ENCODE peak calls at places on chromosomes 12 and 14, in six cellular contexts. Q is right lobe of liver, O is lung, X is cardiac muscle cell, C is heart right ventricle, L is A549. Y is an unnamed sample.

GRCh38 chr12:92299744-92300143 is 154.1 kb upstream of the BTG1 start:
- DNase-seq in L (no peak), X (no peak), O (no peak), Q (no peak), C (no peak), Y (no peak)

GRCh38 chr14:104874110-104874531 is 9.1 kb downstream of the CEP170B start:
- DNase-seq in X (no peak), Q (peak; percentile 82), L (no peak), C (no peak), O (no peak), Y (no peak)

GRCh38 chr14:99441918-99442317 is 38.7 kb downstream of the SETD3 start:
- DNase-seq in O (no peak), C (no peak), Q (no peak), L (no peak), X (no peak), Y (peak; percentile 7)

GRCh38 chr14:104445832-104446381 is 133.7 kb upstream of the C14orf180 start:
- DNase-seq in C (no peak), X (no peak), Q (peak; percentile 23), O (peak; percentile 13), L (no peak), Y (no peak)

GRCh38 chr14:20247651-20248246 is 8.7 kb downstream of the OR11H4 start:
- DNase-seq in Q (no peak), C (no peak), L (peak; percentile 57), O (no peak), X (no peak), Y (no peak)

GRCh38 chr12:131747276-131747675 is 36.4 kb downstream of the SFSWAP start:
- DNase-seq in O (no peak), C (no peak), L (no peak), Q (no peak), X (no peak), Y (no peak)

GRCh38 chr14:104206281-104206904 is 68.0 kb downstream of the KIF26A start:
- DNase-seq in L (no peak), O (no peak), X (peak; percentile 77), Q (no peak), C (no peak), Y (no peak)

GRCh38 chr14:102316048-102316745 is 3.3 kb upstream of the ZNF839 start:
- DNase-seq in L (peak; percentile 74), C (no peak), X (peak; percentile 63), O (no peak), Q (peak; percentile 62), Y (no peak)

GRCh38 chr12:45681469-45681868 is 48.0 kb upstream of the ARID2 start:
- DNase-seq in C (no peak), L (no peak), O (no peak), Q (no peak), X (no peak), Y (no peak)

GRCh38 chr12:47858511-47859266 is 39.0 kb upstream of the HDAC7 start:
- DNase-seq in L (no peak), Q (peak; percentile 93), C (no peak), O (no peak), X (no peak), Y (no peak)

GRCh38 chr12:94041833-94042232 is 106.5 kb upstream of the PLXNC1 start:
- DNase-seq in O (no peak), C (no peak), X (no peak), L (no peak), Q (no peak), Y (no peak)

GRCh38 chr14:62455446-62455845 is 589.8 kb downstream of the KCNH5 start:
- DNase-seq in L (no peak), Q (no peak), X (no peak), O (no peak), C (no peak), Y (no peak)

GRCh38 chr12:46372852-46373302 is 304 bp upstream of the SLC38A2 start:
- DNase-seq in X (no peak), C (no peak), L (no peak), Q (no peak), O (no peak), Y (no peak)

GRCh38 chr12:53805067-53805466 is 53.3 kb upstream of the CISTR start:
- DNase-seq in O (no peak), L (no peak), X (no peak), Q (no peak), C (no peak), Y (no peak)

GRCh38 chr12:77760271-77761025 is 70.2 kb upstream of the NAV3 start:
- DNase-seq in C (no peak), Q (no peak), X (no peak), O (no peak), L (no peak), Y (no peak)

GRCh38 chr12:40723001-40723400 is 30.8 kb downstream of the CNTN1 start:
- DNase-seq in Q (no peak), C (no peak), X (no peak), L (no peak), O (no peak), Y (no peak)

GRCh38 chr12:119925269-119925668 is 48.1 kb upstream of the CIT start:
- DNase-seq in X (no peak), O (no peak), Q (no peak), L (no peak), C (no peak), Y (no peak)

GRCh38 chr12:101594700-101595099 is at the start of gene MYBPC1:
- DNase-seq in X (no peak), Q (no peak), O (no peak), L (no peak), C (no peak), Y (no peak)

GRCh38 chr12:101925935-101926334 is 48.6 kb downstream of the DRAM1 start:
- DNase-seq in Q (no peak), X (no peak), L (no peak), C (no peak), O (no peak), Y (no peak)

GRCh38 chr12:115232455-115233156 is 548.6 kb upstream of the TBX3 start:
- DNase-seq in C (no peak), L (no peak), O (no peak), X (no peak), Q (no peak), Y (no peak)

GRCh38 chr12:49944046-49944445 is 6.5 kb upstream of the AQP2 start:
- DNase-seq in C (no peak), O (no peak), X (no peak), L (no peak), Q (peak; percentile 37), Y (no peak)

GRCh38 chr12:15152456-15152855 is 68.8 kb downstream of the RERG start:
- DNase-seq in O (no peak), X (no peak), C (no peak), Q (no peak), L (peak; percentile 20), Y (no peak)

GRCh38 chr14:102580552-102581110 is 11.8 kb upstream of the RCOR1 start:
- DNase-seq in O (no peak), Q (no peak), X (no peak), C (no peak), L (no peak), Y (no peak)

GRCh38 chr14:99042376-99043257 is 229.4 kb downstream of the BCL11B start:
- DNase-seq in O (no peak), Q (peak; percentile 30), X (no peak), C (no peak), L (no peak), Y (no peak)

GRCh38 chr12:94074970-94075695 is 73.2 kb upstream of the PLXNC1 start:
- DNase-seq in C (peak; percentile 57), L (peak; percentile 66), X (peak; percentile 64), O (peak; percentile 68), Q (no peak), Y (no peak)

GRCh38 chr14:40850191-40850590 is 756.5 kb upstream of the LRFN5 start:
- DNase-seq in O (no peak), Q (no peak), X (no peak), C (no peak), L (no peak), Y (no peak)

GRCh38 chr12:24222968-24223367 is 273.5 kb upstream of the SOX5 start:
- DNase-seq in Q (no peak), X (no peak), L (no peak), C (no peak), O (no peak), Y (no peak)

GRCh38 chr14:93007225-93007997 is 84.5 kb downstream of the CHGA start:
- DNase-seq in L (peak; percentile 24), O (peak; percentile 45), X (no peak), C (no peak), Q (no peak), Y (peak; percentile 8)

GRCh38 chr12:55931780-55932545 is 1.0 kb downstream of the DGKA start:
- DNase-seq in C (peak; percentile 70), O (no peak), Q (peak; percentile 59), L (no peak), X (peak; percentile 80), Y (no peak)

GRCh38 chr14:99590746-99591555 is 13.1 kb downstream of the CCDC85C start:
- DNase-seq in X (no peak), C (peak; percentile 15), Q (no peak), L (no peak), O (no peak), Y (no peak)

GRCh38 chr12:131808744-131809371 is 19.3 kb upstream of the MMP17 start:
- DNase-seq in O (no peak), L (no peak), Q (no peak), C (peak; percentile 61), X (no peak), Y (no peak)

GRCh38 chr14:67517083-67517482 is 16.0 kb upstream of the PLEKHH1 start:
- DNase-seq in Q (peak; percentile 51), L (no peak), C (peak; percentile 49), X (peak; percentile 34), O (no peak), Y (no peak)
- TF ChIP-seq CTCF in Q (peak; percentile 23), L (no peak), C (no peak), X (peak; percentile 15), O (no peak), Y (no peak)

GRCh38 chr12:110577717-110578521 is 5.2 kb downstream of the PPTC7 start:
- DNase-seq in O (no peak), C (no peak), L (peak; percentile 48), Q (no peak), X (no peak), Y (peak; percentile 61)
- H3K4me3 ChIP-seq in O (no peak overlapping the region), C (no peak overlapping the region), L (peak overlapping the region; percentile 19), Q (no peak overlapping the region), X (no peak overlapping the region), Y (peak overlapping the region; percentile 67)

GRCh38 chr12:128190614-128191013 is 76.4 kb upstream of the TMEM132C start:
- DNase-seq in L (no peak), O (no peak), C (no peak), Q (no peak), X (peak; percentile 65), Y (no peak)
- TF ChIP-seq CTCF in L (no peak), O (no peak), C (peak; percentile 30), Q (peak; percentile 34), X (no peak), Y (no peak)

GRCh38 chr12:117821480-117822175 is 147.2 kb downstream of the KSR2 start:
- DNase-seq in L (no peak), Q (no peak), C (no peak), O (no peak), X (no peak), Y (no peak)

GRCh38 chr12:117825827-117826226 is 143.0 kb downstream of the KSR2 start:
- DNase-seq in O (no peak), C (no peak), X (no peak), Q (no peak), L (no peak), Y (no peak)

GRCh38 chr12:117819160-117819559 is 149.6 kb downstream of the KSR2 start:
- DNase-seq in Q (no peak), L (no peak), C (no peak), O (no peak), X (no peak), Y (no peak)

GRCh38 chr12:117818400-117818799 is 150.4 kb downstream of the KSR2 start:
- DNase-seq in Q (no peak), C (no peak), O (no peak), L (no peak), X (no peak), Y (no peak)

GRCh38 chr12:117820216-117820907 is 148.4 kb downstream of the KSR2 start:
- DNase-seq in X (no peak), O (no peak), Q (no peak), L (no peak), C (no peak), Y (no peak)
- H3K4me3 ChIP-seq in X (no peak overlapping the region), O (no peak overlapping the region), Q (no peak overlapping the region), L (no peak overlapping the region), C (no peak overlapping the region), Y (no peak overlapping the region)

Y was measured in GM12864.